ENCODE peak calls at places on chromosomes 5 and 9, in four cellular contexts. F is WTC11, H is HEK293T, O is HepG2. V is an unnamed sample.

GRCh38 chr9:78437721-78438610 is 141.0 kb downstream of the PSAT1 start:
- DNase-seq in H (no peak), O (no peak), F (no peak), V (no peak)

GRCh38 chr9:129402341-129402739 is 218.6 kb downstream of the C9orf50 start:
- DNase-seq in O (no peak), F (peak; percentile 61), H (no peak), V (no peak)

GRCh38 chr5:102858808-102859207 is 103.7 kb downstream of the PAM start:
- DNase-seq in F (no peak), O (no peak), H (no peak), V (no peak)

GRCh38 chr5:97049175-97049574 is 93.2 kb downstream of the LIX1 start:
- DNase-seq in O (no peak), F (no peak), H (no peak), V (no peak)

GRCh38 chr9:127162046-127162445 is 39.6 kb upstream of the ANGPTL2 start:
- DNase-seq in H (no peak), F (no peak), O (no peak), V (no peak)

GRCh38 chr5:138463335-138464017 is 1.8 kb upstream of the EGR1 start:
- DNase-seq in H (no peak), O (no peak), F (peak; percentile 36), V (peak; percentile 30)

GRCh38 chr5:93831449-93831848 is 90.0 kb upstream of the POU5F2 start:
- DNase-seq in H (no peak), O (no peak), F (no peak), V (no peak)

GRCh38 chr9:92275541-92275940 is 18.0 kb downstream of the IARS1 start:
- DNase-seq in O (no peak), F (no peak), H (no peak), V (no peak)

GRCh38 chr5:177487975-177488374 is 9.4 kb downstream of the PDLIM7 start:
- DNase-seq in F (no peak), O (no peak), H (no peak), V (no peak)

GRCh38 chr5:142904421-142904820 is 134.2 kb downstream of the ARHGAP26 start:
- DNase-seq in O (no peak), F (no peak), H (no peak), V (no peak)

GRCh38 chr9:124045076-124045829 is 33.7 kb downstream of the LHX2 start:
- DNase-seq in F (peak; percentile 39), O (no peak), H (peak; percentile 41), V (peak; percentile 37)

GRCh38 chr9:3880851-3881250 is 355.1 kb upstream of the RFX3 start:
- DNase-seq in O (no peak), H (no peak), F (no peak), V (no peak)

GRCh38 chr9:108643756-108644510 is 211.9 kb downstream of the ACTL7B start:
- DNase-seq in H (no peak), O (no peak), F (no peak), V (no peak)

GRCh38 chr9:81522721-81523551 is 166.4 kb downstream of the TLE1 start:
- DNase-seq in O (peak; percentile 77), F (peak; percentile 39), H (peak; percentile 54), V (no peak)

GRCh38 chr5:175202461-175203065 is 241.4 kb downstream of the DRD1 start:
- DNase-seq in O (no peak), H (no peak), F (no peak), V (no peak)

DNA sequence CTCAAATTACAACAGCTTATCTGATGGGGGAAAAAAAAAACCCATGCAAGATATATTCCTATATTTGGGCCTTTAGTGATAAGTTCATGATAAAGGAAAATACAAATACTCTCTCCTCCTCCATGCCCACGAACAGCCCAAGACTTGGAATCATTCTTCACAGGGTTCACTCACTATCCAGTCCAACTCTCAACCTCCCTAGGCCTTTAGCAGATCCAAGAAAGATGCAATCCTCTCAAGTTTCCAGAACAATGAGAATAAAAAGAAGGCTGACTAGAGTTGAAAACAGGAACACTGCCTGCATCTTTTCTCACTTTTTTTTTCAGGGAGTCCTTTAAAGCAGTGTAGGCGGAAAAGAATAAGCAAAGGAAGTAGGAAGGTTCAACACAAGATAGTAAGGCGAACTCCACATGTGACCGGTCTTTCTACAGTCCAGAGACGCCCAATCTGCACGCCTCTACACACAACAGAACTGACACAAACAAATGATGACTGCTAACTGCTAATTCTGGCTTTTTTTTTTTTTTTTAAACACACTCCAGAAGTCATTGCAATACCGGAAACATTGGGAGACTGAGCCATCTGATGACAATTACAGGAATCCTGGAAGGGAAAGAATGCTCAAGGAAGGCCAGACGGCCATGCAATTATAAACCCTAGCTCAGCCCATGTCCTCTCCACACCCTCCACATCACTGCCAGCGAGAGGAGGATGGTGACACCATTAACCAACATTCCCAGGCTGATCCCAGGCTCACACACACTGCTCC is 75.4 kb downstream of the BNC2 start:
- DNase-seq in H (no peak), O (no peak), F (no peak), V (no peak)
- TF ChIP-seq ELF4 in H (no peak), O (no peak), F (no peak), V (no peak)

GRCh38 chr9:9614607-9615006 is 998.2 kb downstream of the PTPRD start:
- DNase-seq in F (no peak), O (no peak), H (no peak), V (no peak)
- TF ChIP-seq ELF4 in F (no peak), O (no peak), H (no peak), V (no peak)

GRCh38 chr9:9893837-9894236 is 719.0 kb downstream of the PTPRD start:
- DNase-seq in H (no peak), F (no peak), O (no peak), V (no peak)
- TF ChIP-seq ELF4 in H (no peak), F (no peak), O (no peak), V (no peak)

GRCh38 chr5:136766456-136766855 is 401.1 kb upstream of the TRPC7 start:
- DNase-seq in O (no peak), H (no peak), F (no peak), V (no peak)

GRCh38 chr5:136769093-136769492 is 403.7 kb upstream of the TRPC7 start:
- DNase-seq in F (no peak), H (no peak), O (no peak), V (no peak)

GRCh38 chr5:136768457-136768856 is 403.1 kb upstream of the TRPC7 start:
- DNase-seq in F (no peak), H (no peak), O (no peak), V (no peak)

GRCh38 chr5:136772541-136772940 is 407.2 kb upstream of the TRPC7 start:
- DNase-seq in F (no peak), O (no peak), H (no peak), V (no peak)

GRCh38 chr5:136769900-136770684 is 404.7 kb upstream of the TRPC7 start:
- DNase-seq in H (peak; percentile 75), F (peak; percentile 85), O (peak; percentile 48), V (peak; percentile 74)
- TF ChIP-seq ELF4 in H (no peak), F (no peak), O (no peak), V (no peak)

DNA sequence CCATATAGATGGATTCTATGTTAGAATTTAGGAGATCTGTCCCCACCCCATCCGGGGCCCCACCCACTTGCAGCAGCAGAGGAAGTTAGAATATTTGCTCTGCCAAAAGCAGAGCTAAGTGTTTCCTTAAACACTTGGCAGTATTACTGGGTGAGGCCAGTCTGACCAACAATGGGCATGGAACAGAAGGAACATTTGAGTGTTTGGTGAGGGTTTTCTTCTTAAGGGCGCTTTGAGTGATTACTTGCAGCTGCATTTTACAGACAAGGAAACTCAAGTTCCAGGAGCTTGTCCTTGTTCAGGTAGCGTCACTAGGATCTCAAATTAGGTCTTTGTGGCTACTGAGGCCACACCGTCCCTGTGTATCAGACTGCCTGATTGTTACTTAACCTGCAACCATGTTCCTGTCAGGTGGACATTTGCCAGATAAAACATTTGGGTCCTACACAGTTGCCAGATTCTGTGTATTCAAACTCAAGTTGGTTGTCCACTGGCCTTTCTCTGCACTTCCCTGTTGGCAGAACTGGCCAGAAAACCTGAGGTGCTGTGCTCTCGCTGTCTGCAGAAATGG is 59.3 kb downstream of the SLC46A2 start:
- DNase-seq in O (no peak), F (no peak), H (no peak), V (no peak)
- TF ChIP-seq ELF4 in O (no peak), F (no peak), H (no peak), V (no peak)

DNA sequence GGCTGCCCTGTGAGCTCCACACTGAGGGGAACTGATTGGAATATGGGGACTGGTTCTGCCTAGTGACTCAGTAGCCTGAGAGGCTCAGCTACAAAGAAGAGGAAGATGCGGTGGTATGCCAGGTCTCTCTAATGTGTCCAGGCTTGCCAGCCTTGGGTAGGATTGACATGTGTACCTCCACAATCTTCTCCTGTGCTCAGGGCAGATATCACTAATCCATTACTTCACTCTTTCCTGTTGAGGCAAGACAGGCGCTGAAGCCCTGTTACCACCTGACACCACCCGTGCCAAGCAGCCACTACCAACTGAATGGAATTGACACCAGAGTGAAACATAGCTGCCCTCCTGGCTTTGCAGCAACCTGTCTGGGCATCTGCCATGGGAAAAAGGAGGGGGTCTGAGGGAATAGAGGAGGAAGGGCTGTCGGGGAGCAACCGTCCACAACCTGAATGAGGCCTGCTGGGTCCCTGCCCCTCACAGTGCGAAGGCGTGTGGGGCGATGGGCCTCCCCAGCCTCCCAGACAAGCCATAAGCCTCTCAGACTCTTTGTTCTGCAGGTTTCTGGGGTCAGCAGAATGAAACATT is 114.7 kb upstream of the CXCL14 start:
- DNase-seq in O (no peak), H (no peak), F (no peak), V (no peak)
- TF ChIP-seq ELF4 in O (no peak), H (no peak), F (no peak), V (no peak)

V was measured in K562.